ENCODE peak calls at places on chromosomes 13 and 19, in four cellular contexts. Q, A, C and B are unnamed samples.

GRCh38 chr19:49592486-49593232 is 1.7 kb downstream of the PRR12 start:
- DNase-seq in Q (no peak), A (no peak), C (peak), B (peak)

GRCh38 chr19:18456974-18457373 is 19.0 kb upstream of the ISYNA1 start:
- DNase-seq in Q (no peak), A (no peak), C (no peak), B (no peak)

GRCh38 chr13:75481176-75482069 is 546 bp downstream of the TBC1D4 start:
- DNase-seq in Q (no peak), A (no peak), C (peak), B (peak)

GRCh38 chr13:51019026-51019425 is 92.0 kb downstream of the C13orf42 start:
- DNase-seq in Q (no peak), A (no peak), C (no peak), B (no peak)

GRCh38 chr19:53824134-53824611 is at the start of gene NLRP12:
- DNase-seq in Q (no peak), A (no peak), C (no peak), B (no peak)

GRCh38 chr13:52353116-52353718 is 52.8 kb downstream of the THSD1 start:
- DNase-seq in Q (peak), A (peak), C (no peak), B (no peak)

GRCh38 chr19:33282036-33282686 is 20.2 kb downstream of the CEBPA start:
- DNase-seq in Q (no peak), A (no peak), C (peak), B (no peak)

GRCh38 chr13:90389537-90389936 is 958.0 kb upstream of the MIR17HG start:
- DNase-seq in Q (no peak), A (no peak), C (no peak), B (no peak)

GRCh38 chr19:42174188-42174587 is 41.9 kb upstream of the POU2F2 start:
- DNase-seq in Q (no peak), A (no peak), C (no peak), B (no peak)

GRCh38 chr13:43785681-43786471 is 896 bp downstream of the ENOX1 start:
- DNase-seq in Q (peak), A (peak), C (peak), B (peak)

GRCh38 chr19:17340302-17340870 is 3.0 kb downstream of the GTPBP3 start:
- DNase-seq in Q (no peak), A (no peak), C (peak), B (peak)

GRCh38 chr13:100139822-100140221 is 50.9 kb downstream of the PCCA start:
- DNase-seq in Q (peak), A (peak), C (no peak), B (no peak)

GRCh38 chr13:108560092-108560491 is 69.3 kb upstream of the MYO16 start:
- DNase-seq in Q (no peak), A (no peak), C (no peak), B (no peak)

GRCh38 chr13:78194904-78195639 is 276.4 kb upstream of the EDNRB start:
- DNase-seq in Q (peak), A (peak), C (peak), B (peak)

GRCh38 chr13:90454002-90454636 is 893.4 kb upstream of the MIR17HG start:
- DNase-seq in Q (no peak), A (no peak), C (peak), B (no peak)

GRCh38 chr13:113403255-113404104 is 39.5 kb upstream of the GRTP1 start:
- DNase-seq in Q (no peak), A (no peak), C (no peak), B (peak)

GRCh38 chr13:109904218-109904617 is 117.8 kb upstream of the IRS2 start:
- DNase-seq in Q (no peak), A (no peak), C (no peak), B (peak)

GRCh38 chr19:35973487-35973886 is 21.5 kb upstream of the SDHAF1 start:
- DNase-seq in Q (no peak), A (no peak), C (no peak), B (no peak)

GRCh38 chr13:58884353-58884752 is 1252.8 kb downstream of the PCDH17 start:
- DNase-seq in Q (no peak), A (no peak), C (no peak), B (peak)

GRCh38 chr13:113598481-113598880 is 13.9 kb downstream of the TFDP1 start:
- DNase-seq in Q (no peak), A (no peak), C (no peak), B (peak)

GRCh38 chr19:46610851-46611770 is 10.0 kb downstream of the CALM3 start:
- DNase-seq in Q (peak), A (peak), C (no peak), B (no peak)

GRCh38 chr19:54875506-54875905 is 1.5 kb downstream of the FCAR start:
- DNase-seq in Q (no peak), A (no peak), C (no peak), B (no peak)

GRCh38 chr19:29505034-29505824 is 20.6 kb upstream of the VSTM2B start:
- DNase-seq in Q (no peak), A (no peak), C (no peak), B (no peak)

GRCh38 chr19:53962887-53963435 is at the start of gene CACNG8:
- DNase-seq in Q (no peak), A (no peak), C (no peak), B (no peak)

GRCh38 chr19:38375748-38376147 is 1.4 kb downstream of the PSMD8 start:
- DNase-seq in Q (no peak), A (peak), C (no peak), B (no peak)

DNA sequence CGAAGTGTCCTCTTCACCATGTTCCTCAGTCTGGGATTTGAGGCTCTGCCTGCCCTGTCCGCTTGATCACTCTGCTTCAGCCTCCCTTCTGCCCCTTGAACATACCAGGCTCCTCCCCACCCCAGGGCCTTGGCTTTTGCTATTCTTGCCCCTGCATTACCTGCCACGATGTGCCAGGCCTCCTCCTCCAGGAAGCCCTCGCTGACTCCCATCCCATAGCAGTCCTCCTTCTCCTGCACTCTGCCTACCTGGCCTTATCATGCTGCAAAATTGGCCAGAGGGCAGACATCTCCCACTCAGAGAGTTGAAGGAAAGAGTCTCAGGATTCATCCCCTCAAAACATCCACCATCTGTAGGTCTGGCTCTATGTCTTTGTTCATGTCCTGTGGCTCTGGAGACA is 2.2 kb downstream of the YJEFN3 start:
- DNase-seq in Q (no peak), A (no peak), C (no peak), B (no peak)
- H3K9ac ChIP-seq in Q (no peak), A (no peak), C (no peak), B (no peak)

GRCh38 chr19:12784394-12784870 is 6.9 kb upstream of the JUNB start:
- DNase-seq in Q (no peak), A (peak), C (no peak), B (no peak)
- H3K9ac ChIP-seq in Q (peak), A (no peak), C (peak), B (no peak)

GRCh38 chr19:3810708-3811355 is 24.7 kb upstream of the MATK start:
- DNase-seq in Q (no peak), A (no peak), C (no peak), B (no peak)

GRCh38 chr19:3814648-3815047 is 28.5 kb upstream of the MATK start:
- DNase-seq in Q (no peak), A (no peak), C (no peak), B (no peak)

GRCh38 chr19:3816566-3817218 is 30.5 kb upstream of the MATK start:
- DNase-seq in Q (no peak), A (no peak), C (no peak), B (peak)

GRCh38 chr19:3809881-3810707 is 23.9 kb upstream of the MATK start:
- DNase-seq in Q (no peak), A (no peak), C (no peak), B (peak)

DNA sequence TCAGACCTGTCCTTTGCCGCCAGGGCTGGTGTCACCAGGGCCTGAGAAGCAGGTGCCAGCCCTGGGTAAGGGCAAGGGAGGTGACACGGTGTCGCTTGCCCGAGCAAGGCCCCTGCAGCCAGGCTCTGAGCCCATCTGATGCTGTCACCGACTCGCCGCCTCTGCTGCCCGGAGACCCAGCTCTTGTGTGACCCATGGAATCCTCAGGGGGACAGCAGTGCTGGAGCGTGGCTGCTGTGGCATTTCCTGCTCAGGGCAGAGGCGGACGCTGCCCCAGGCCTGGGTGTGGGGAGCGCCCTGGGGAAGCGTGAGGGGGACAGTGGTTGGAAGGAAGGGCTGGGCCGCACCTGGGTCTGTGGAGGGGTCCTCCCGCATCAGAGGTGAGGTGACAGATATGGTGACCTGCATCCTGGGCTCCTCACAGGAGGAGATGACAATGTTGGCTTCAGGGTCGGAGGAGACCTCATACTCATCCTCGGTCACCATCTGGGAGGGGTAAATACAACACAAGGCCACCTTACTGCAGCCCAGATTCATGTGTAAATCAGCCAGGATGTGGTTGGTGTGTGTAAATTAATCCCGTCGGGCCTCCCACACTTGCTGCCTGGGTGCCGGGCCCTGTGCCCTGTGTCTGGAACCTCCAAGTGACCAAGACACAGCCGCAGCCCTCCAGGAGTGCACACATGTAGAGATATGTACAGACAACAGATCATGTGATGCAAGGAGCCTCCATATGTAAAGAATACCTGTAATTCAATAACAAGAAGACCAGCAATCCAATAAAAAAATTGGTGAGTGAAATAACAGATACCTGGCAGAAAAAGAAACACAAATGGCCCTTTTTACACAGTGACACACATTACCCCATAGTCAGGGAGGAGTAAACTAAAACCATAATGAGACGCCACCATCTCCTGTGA is 27.6 kb upstream of the MATK start:
- DNase-seq in Q (no peak), A (no peak), C (no peak), B (peak)
- H3K9ac ChIP-seq in Q (no peak), A (no peak), C (no peak), B (no peak)

GRCh38 chr19:7556696-7557315 is 21.3 kb downstream of the PNPLA6 start:
- DNase-seq in Q (no peak), A (no peak), C (no peak), B (no peak)
- H3K9ac ChIP-seq in Q (no peak), A (no peak), C (no peak), B (no peak)

GRCh38 chr13:25690582-25690981 is 318.8 kb downstream of the ATP8A2 start:
- DNase-seq in Q (no peak), A (no peak), C (no peak), B (no peak)

GRCh38 chr13:25689539-25689938 is 317.8 kb downstream of the ATP8A2 start:
- DNase-seq in Q (no peak), A (no peak), C (no peak), B (no peak)

GRCh38 chr13:25691654-25692053 is 319.9 kb downstream of the ATP8A2 start:
- DNase-seq in Q (no peak), A (no peak), C (no peak), B (no peak)

GRCh38 chr13:25688524-25688923 is 316.8 kb downstream of the ATP8A2 start:
- DNase-seq in Q (no peak), A (no peak), C (no peak), B (no peak)

GRCh38 chr13:25692156-25692555 is 320.4 kb downstream of the ATP8A2 start:
- DNase-seq in Q (no peak), A (no peak), C (no peak), B (peak)
- H3K9ac ChIP-seq in Q (no peak), A (no peak), C (no peak), B (no peak)

DNA sequence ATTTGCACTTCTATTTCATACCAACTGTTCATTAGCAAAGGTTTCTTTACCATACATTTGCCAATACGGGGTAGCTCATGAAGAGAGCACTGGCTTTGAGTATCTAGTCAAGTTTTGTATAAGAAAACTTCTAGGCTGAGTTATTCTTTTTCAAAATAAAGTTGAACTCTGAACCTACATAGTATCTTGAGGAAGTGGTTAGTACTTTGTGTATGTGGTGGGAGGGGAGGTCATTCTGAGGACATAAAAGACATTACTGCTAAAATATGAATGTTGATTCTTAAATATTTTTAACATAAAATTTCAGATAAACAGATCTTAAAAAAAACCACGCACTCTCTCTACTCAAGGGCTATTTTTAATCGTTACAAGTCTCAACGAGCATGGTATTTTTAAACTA is 117.8 kb upstream of the POSTN start:
- DNase-seq in Q (peak), A (peak), C (no peak), B (no peak)
- H3K9ac ChIP-seq in Q (peak), A (no peak), C (no peak), B (no peak)

GRCh38 chr19:3368848-3369336 is 2.5 kb downstream of the NFIC start:
- DNase-seq in Q (no peak), A (peak), C (no peak), B (peak)
- H3K9ac ChIP-seq in Q (peak), A (peak), C (peak), B (no peak)